ENCODE peak calls at places on chromosomes 13 and 19, in four cellular contexts. One of them, this sample, is unnamed.

GRCh38 chr19:51357952-51358351 is 8.2 kb downstream of the ETFB start:
- DNase-seq in right atrium auricular region: no peak
- DNase-seq in tibial artery: no peak
- DNase-seq in colonic mucosa: no peak
- DNase-seq in this sample: no peak

GRCh38 chr13:43983373-43983772 is 103.7 kb downstream of the LACC1 start:
- DNase-seq in right atrium auricular region: no peak
- DNase-seq in tibial artery: no peak
- DNase-seq in colonic mucosa: no peak
- DNase-seq in this sample: no peak

GRCh38 chr13:98228661-98229349 is 51.7 kb upstream of the RNF113B start:
- DNase-seq in right atrium auricular region: no peak
- DNase-seq in tibial artery: no peak
- DNase-seq in colonic mucosa: no peak
- DNase-seq in this sample: no peak

GRCh38 chr19:14434543-14435319 is 1.6 kb downstream of the PKN1 start:
- DNase-seq in right atrium auricular region: peak
- DNase-seq in tibial artery: peak
- DNase-seq in colonic mucosa: peak
- DNase-seq in this sample: peak

GRCh38 chr13:37868691-37869505 is 674 bp downstream of the TRPC4 start:
- DNase-seq in right atrium auricular region: no peak
- DNase-seq in tibial artery: no peak
- DNase-seq in colonic mucosa: no peak
- DNase-seq in this sample: no peak

GRCh38 chr19:38004505-38005223 is 97.7 kb downstream of the SIPA1L3 start:
- DNase-seq in right atrium auricular region: peak
- DNase-seq in tibial artery: peak
- DNase-seq in colonic mucosa: peak
- DNase-seq in this sample: peak

GRCh38 chr19:1261863-1262686 is 7.1 kb upstream of the CIRBP start:
- DNase-seq in right atrium auricular region: no peak
- DNase-seq in tibial artery: peak
- DNase-seq in colonic mucosa: peak
- DNase-seq in this sample: no peak

GRCh38 chr13:57825066-57825465 is 193.5 kb downstream of the PCDH17 start:
- DNase-seq in right atrium auricular region: no peak
- DNase-seq in tibial artery: no peak
- DNase-seq in colonic mucosa: no peak
- DNase-seq in this sample: no peak

GRCh38 chr13:79910869-79911540 is 429.9 kb downstream of the SPRY2 start:
- DNase-seq in right atrium auricular region: no peak
- DNase-seq in tibial artery: no peak
- DNase-seq in colonic mucosa: no peak
- DNase-seq in this sample: no peak

GRCh38 chr13:82688400-82688999 is 1193.8 kb downstream of the SLITRK1 start:
- DNase-seq in right atrium auricular region: no peak
- DNase-seq in tibial artery: no peak
- DNase-seq in colonic mucosa: no peak
- DNase-seq in this sample: no peak

GRCh38 chr13:32309812-32310706 is 5.1 kb downstream of the ZAR1L start:
- DNase-seq in right atrium auricular region: no peak
- DNase-seq in tibial artery: no peak
- DNase-seq in colonic mucosa: peak
- DNase-seq in this sample: no peak

GRCh38 chr13:31477961-31478360 is 261.4 kb upstream of the RXFP2 start:
- DNase-seq in right atrium auricular region: no peak
- DNase-seq in tibial artery: no peak
- DNase-seq in colonic mucosa: no peak
- DNase-seq in this sample: no peak

GRCh38 chr19:366951-367350 is 22.4 kb upstream of the MIER2 start:
- DNase-seq in right atrium auricular region: no peak
- DNase-seq in tibial artery: no peak
- DNase-seq in colonic mucosa: no peak
- DNase-seq in this sample: no peak

GRCh38 chr13:32496574-32497160 is 41.9 kb downstream of the N4BP2L2 start:
- DNase-seq in right atrium auricular region: no peak
- DNase-seq in tibial artery: no peak
- DNase-seq in colonic mucosa: no peak
- DNase-seq in this sample: no peak

GRCh38 chr13:113468461-113469147 is 15.3 kb upstream of the ADPRHL1 start:
- DNase-seq in right atrium auricular region: no peak
- DNase-seq in tibial artery: no peak
- DNase-seq in colonic mucosa: no peak
- DNase-seq in this sample: no peak

GRCh38 chr19:5694167-5694951 is 4.3 kb downstream of the RPL36 start:
- DNase-seq in right atrium auricular region: no peak
- DNase-seq in tibial artery: no peak
- DNase-seq in colonic mucosa: no peak
- DNase-seq in this sample: no peak

GRCh38 chr13:25819856-25820530 is 231.8 kb downstream of the SHISA2 start:
- DNase-seq in right atrium auricular region: no peak
- DNase-seq in tibial artery: no peak
- DNase-seq in colonic mucosa: no peak
- DNase-seq in this sample: no peak

GRCh38 chr13:92806215-92806614 is 420.4 kb upstream of the GPC6 start:
- DNase-seq in right atrium auricular region: no peak
- DNase-seq in tibial artery: no peak
- DNase-seq in colonic mucosa: peak
- DNase-seq in this sample: no peak

GRCh38 chr13:31424130-31424729 is 224.5 kb downstream of the B3GLCT start:
- DNase-seq in right atrium auricular region: peak
- DNase-seq in tibial artery: peak
- DNase-seq in colonic mucosa: peak
- DNase-seq in this sample: peak

GRCh38 chr13:95643009-95643408 is 1.5 kb downstream of the DZIP1 start:
- DNase-seq in right atrium auricular region: no peak
- DNase-seq in tibial artery: no peak
- DNase-seq in colonic mucosa: no peak
- DNase-seq in this sample: no peak

GRCh38 chr13:110228936-110229904 is 77.7 kb downstream of the COL4A1 start:
- DNase-seq in right atrium auricular region: no peak
- DNase-seq in tibial artery: no peak
- DNase-seq in colonic mucosa: no peak
- DNase-seq in this sample: no peak

GRCh38 chr19:57280913-57281425 is 684 bp downstream of the ZNF460 start:
- DNase-seq in right atrium auricular region: no peak
- DNase-seq in tibial artery: no peak
- DNase-seq in colonic mucosa: no peak
- DNase-seq in this sample: no peak

GRCh38 chr19:29694669-29695627 is 20.1 kb downstream of the C19orf12 start:
- DNase-seq in right atrium auricular region: peak
- DNase-seq in tibial artery: peak
- DNase-seq in colonic mucosa: peak
- DNase-seq in this sample: peak

GRCh38 chr19:1082928-1083816 is 12.0 kb downstream of the POLR2E start:
- DNase-seq in right atrium auricular region: no peak
- DNase-seq in tibial artery: no peak
- DNase-seq in colonic mucosa: no peak
- DNase-seq in this sample: no peak

GRCh38 chr13:95793018-95793555 is 116.1 kb downstream of the DNAJC3 start:
- DNase-seq in right atrium auricular region: no peak
- DNase-seq in tibial artery: no peak
- DNase-seq in colonic mucosa: no peak
- DNase-seq in this sample: no peak

GRCh38 chr19:48596679-48597465 is 9.7 kb upstream of the SPACA4 start:
- DNase-seq in right atrium auricular region: no peak
- DNase-seq in tibial artery: no peak
- DNase-seq in colonic mucosa: no peak
- DNase-seq in this sample: no peak

GRCh38 chr19:21166436-21166835 is 24.6 kb downstream of the ZNF431 start:
- DNase-seq in right atrium auricular region: no peak
- DNase-seq in tibial artery: no peak
- DNase-seq in colonic mucosa: no peak
- DNase-seq in this sample: no peak

GRCh38 chr19:20247016-20247683 is 80.1 kb downstream of the ZNF486 start:
- DNase-seq in right atrium auricular region: no peak
- DNase-seq in tibial artery: no peak
- DNase-seq in colonic mucosa: no peak
- DNase-seq in this sample: no peak

GRCh38 chr19:34201133-34201532 is 28.8 kb downstream of the LSM14A start:
- DNase-seq in right atrium auricular region: no peak
- DNase-seq in tibial artery: no peak
- DNase-seq in colonic mucosa: no peak
- DNase-seq in this sample: no peak

GRCh38 chr13:109207618-109208017 is 578.2 kb downstream of the MYO16 start:
- DNase-seq in right atrium auricular region: no peak
- DNase-seq in tibial artery: no peak
- DNase-seq in colonic mucosa: no peak
- DNase-seq in this sample: no peak

GRCh38 chr19:30695171-30695875 is 323.1 kb downstream of the ZNF536 start:
- DNase-seq in right atrium auricular region: no peak
- DNase-seq in tibial artery: no peak
- DNase-seq in colonic mucosa: no peak
- DNase-seq in this sample: no peak

GRCh38 chr19:3968556-3969434 is 2.1 kb downstream of the DAPK3 start:
- DNase-seq in right atrium auricular region: peak
- DNase-seq in tibial artery: peak
- DNase-seq in colonic mucosa: peak
- DNase-seq in this sample: peak

GRCh38 chr13:33281951-33282595 is 3.5 kb downstream of the STARD13 start:
- DNase-seq in right atrium auricular region: no peak
- DNase-seq in tibial artery: no peak
- DNase-seq in colonic mucosa: no peak
- DNase-seq in this sample: no peak

GRCh38 chr19:39167461-39168257 is 29.1 kb upstream of the NCCRP1 start:
- DNase-seq in right atrium auricular region: no peak
- DNase-seq in tibial artery: no peak
- DNase-seq in colonic mucosa: peak
- DNase-seq in this sample: no peak

GRCh38 chr13:98325724-98326123 is 148.7 kb upstream of the RNF113B start:
- DNase-seq in right atrium auricular region: no peak
- DNase-seq in tibial artery: no peak
- DNase-seq in colonic mucosa: no peak
- DNase-seq in this sample: no peak

GRCh38 chr13:24038405-24038804 is 122.1 kb upstream of the SPATA13 start:
- DNase-seq in right atrium auricular region: no peak
- DNase-seq in tibial artery: no peak
- DNase-seq in colonic mucosa: no peak
- DNase-seq in this sample: no peak

GRCh38 chr13:93771782-93772181 is 545.2 kb downstream of the GPC6 start:
- DNase-seq in right atrium auricular region: no peak
- DNase-seq in tibial artery: no peak
- DNase-seq in colonic mucosa: no peak
- DNase-seq in this sample: no peak

GRCh38 chr13:26280295-26280694 is 26.4 kb downstream of the CDK8 start:
- DNase-seq in right atrium auricular region: no peak
- DNase-seq in tibial artery: no peak
- DNase-seq in colonic mucosa: no peak
- DNase-seq in this sample: no peak

DNA sequence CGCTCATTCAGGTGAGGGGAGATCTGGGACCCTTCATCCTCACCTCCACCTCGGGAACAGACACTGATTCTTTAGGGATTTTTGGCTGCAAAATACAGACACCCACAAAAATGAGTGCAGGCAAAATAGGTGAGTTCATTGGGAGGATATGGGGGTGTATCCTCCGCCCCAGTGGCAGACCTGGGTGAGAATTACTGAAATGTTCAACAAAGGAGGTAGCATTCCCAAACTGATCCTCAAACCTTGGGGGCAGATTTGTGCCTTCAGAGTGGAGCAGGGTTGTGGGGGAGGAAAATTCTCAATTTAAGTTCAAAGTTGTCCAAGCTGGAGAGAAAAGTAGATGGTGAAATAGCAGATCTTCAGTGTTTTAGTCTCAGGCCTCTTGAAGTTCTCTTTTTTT is 31.3 kb upstream of the SIN3B start:
- DNase-seq in right atrium auricular region: no peak
- DNase-seq in tibial artery: no peak
- DNase-seq in colonic mucosa: no peak
- DNase-seq in this sample: no peak
- H3K27ac ChIP-seq in right atrium auricular region: no peak
- H3K27ac ChIP-seq in tibial artery: no peak
- H3K27ac ChIP-seq in colonic mucosa: no peak
- H3K27ac ChIP-seq in this sample: no peak

DNA sequence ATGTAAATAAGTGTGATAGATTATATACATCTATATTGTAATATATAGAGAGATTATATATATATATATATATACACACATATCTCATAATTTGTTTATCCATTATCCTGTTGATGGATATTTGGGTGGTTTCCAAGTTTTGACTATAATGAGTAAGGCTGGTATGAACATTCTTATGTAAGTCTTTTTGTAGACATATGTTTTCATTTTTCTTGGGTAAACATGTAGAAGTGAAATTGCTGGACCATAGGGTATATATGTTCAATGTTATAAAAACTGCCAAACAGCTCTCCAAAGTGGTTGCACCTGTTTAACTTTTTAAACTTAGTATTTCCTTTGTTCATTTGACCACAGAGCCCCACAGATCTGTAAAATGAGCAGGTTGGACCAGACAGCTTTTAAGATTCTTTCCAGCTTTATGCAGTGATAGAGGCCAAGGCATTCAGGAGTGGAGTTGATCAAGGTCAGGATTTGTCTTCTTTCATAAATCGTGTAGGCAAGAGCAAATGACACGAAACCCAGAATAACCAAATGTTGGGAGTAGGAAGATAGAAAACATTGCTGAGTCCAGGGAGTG is 21.7 kb upstream of the KATNAL1 start:
- DNase-seq in right atrium auricular region: no peak
- DNase-seq in tibial artery: no peak
- DNase-seq in colonic mucosa: no peak
- DNase-seq in this sample: no peak
- TF ChIP-seq CTCF in right atrium auricular region: no peak
- TF ChIP-seq CTCF in tibial artery: no peak
- TF ChIP-seq CTCF in colonic mucosa: no peak
- TF ChIP-seq CTCF in this sample: no peak

GRCh38 chr19:53884256-53884655 is 2.3 kb downstream of the PRKCG start:
- DNase-seq in right atrium auricular region: no peak
- DNase-seq in tibial artery: no peak
- DNase-seq in colonic mucosa: no peak
- DNase-seq in this sample: no peak
- H3K4me3 ChIP-seq in right atrium auricular region: no peak
- H3K4me3 ChIP-seq in tibial artery: no peak
- H3K4me3 ChIP-seq in colonic mucosa: no peak
- H3K4me3 ChIP-seq in this sample: no peak

DNA sequence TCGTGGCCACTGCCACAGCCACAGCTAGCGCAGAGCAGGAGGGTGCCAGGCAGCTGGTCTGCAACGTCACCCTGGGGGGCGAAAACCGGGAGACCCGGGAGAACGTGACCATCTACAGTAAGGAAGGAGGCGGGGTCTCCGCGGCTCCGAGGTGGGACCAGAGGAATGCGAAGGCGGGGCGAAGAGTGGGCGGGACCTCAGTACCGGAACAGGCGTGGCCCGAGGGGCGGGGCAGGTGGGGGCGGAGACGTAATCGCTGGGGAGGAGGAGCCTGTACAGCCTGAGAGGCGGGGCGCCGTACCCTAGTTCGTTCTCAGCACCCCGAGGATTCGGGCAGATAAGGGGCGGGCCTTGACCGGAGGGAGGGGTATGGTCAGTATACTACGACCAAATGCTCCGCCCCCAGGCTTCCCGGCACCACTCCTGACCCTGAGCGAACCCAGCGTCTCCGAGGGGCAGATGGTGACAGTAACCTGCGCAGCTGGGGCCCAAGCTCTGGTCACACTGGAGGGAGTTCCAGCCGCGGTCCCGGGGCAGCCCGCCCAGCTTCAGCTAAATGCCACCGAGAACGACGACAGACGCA is 2.5 kb downstream of the ICAM5 start:
- DNase-seq in right atrium auricular region: no peak
- DNase-seq in tibial artery: peak
- DNase-seq in colonic mucosa: peak
- DNase-seq in this sample: peak
- H3K27ac ChIP-seq in right atrium auricular region: no peak
- H3K27ac ChIP-seq in tibial artery: no peak
- H3K27ac ChIP-seq in colonic mucosa: no peak
- H3K27ac ChIP-seq in this sample: no peak